ENCODE peak calls at places on chromosome 2, in ten cellular contexts. M, L, Q, B, P, V, Z, S, N and I are unnamed samples.

GRCh38 chr2:79253375-79253774 is 93.8 kb upstream of the REG3A start:
- DNase-seq in B (no peak), Z (no peak), Q (no peak), P (no peak), M (no peak), V (no peak), N (no peak), L (no peak), S (no peak), I (no peak)

GRCh38 chr2:164054651-164055050 is 318.8 kb upstream of the FIGN start:
- DNase-seq in Z (no peak), V (no peak), N (no peak), P (no peak), B (no peak), Q (no peak), L (no peak), M (no peak), S (peak; percentile 54), I (no peak)

GRCh38 chr2:152425765-152426710 is 91.1 kb downstream of the FMNL2 start:
- DNase-seq in Q (no peak), B (no peak), N (no peak), S (no peak), V (no peak), M (no peak), P (no peak), L (no peak), Z (no peak), I (no peak)

GRCh38 chr2:174365583-174365982 is 29.9 kb upstream of the SCRN3 start:
- DNase-seq in B (no peak), N (no peak), P (no peak), S (no peak), Q (no peak), Z (no peak), V (no peak), L (no peak), M (no peak), I (no peak)

GRCh38 chr2:182594286-182594685 is 121.8 kb upstream of the DNAJC10 start:
- DNase-seq in V (no peak), L (no peak), S (no peak), Z (no peak), B (no peak), M (no peak), Q (no peak), P (no peak), N (no peak), I (no peak)

GRCh38 chr2:179936654-179937053 is 70.4 kb downstream of the CWC22 start:
- DNase-seq in Q (no peak), N (peak; percentile 2), S (peak; percentile 15), P (no peak), M (no peak), B (no peak), V (no peak), Z (no peak), L (no peak), I (no peak)

GRCh38 chr2:141641462-141641861 is 489.4 kb downstream of the LRP1B start:
- DNase-seq in Q (no peak), B (no peak), Z (no peak), V (no peak), N (no peak), S (no peak), L (no peak), P (no peak), M (no peak), I (no peak)

GRCh38 chr2:168084267-168084781 is 163.1 kb downstream of the STK39 start:
- DNase-seq in V (no peak), M (no peak), L (no peak), S (no peak), Z (no peak), B (no peak), P (no peak), Q (no peak), N (no peak), I (no peak)

GRCh38 chr2:102110168-102110567 is 32.4 kb upstream of the IL1R1 start:
- DNase-seq in B (no peak), S (no peak), L (no peak), Z (no peak), M (no peak), N (no peak), Q (no peak), V (no peak), P (no peak), I (no peak)

GRCh38 chr2:17962874-17963273 is 84.4 kb downstream of the KCNS3 start:
- DNase-seq in B (no peak), L (no peak), S (no peak), N (peak; percentile 59), P (no peak), Q (no peak), M (no peak), V (no peak), Z (no peak), I (no peak)

GRCh38 chr2:237603718-237604362 is 13.3 kb upstream of the RAB17 start:
- DNase-seq in P (no peak), B (no peak), S (no peak), N (no peak), L (peak; percentile 34), V (peak; percentile 64), Z (peak; percentile 98), Q (no peak), M (peak; percentile 75), I (no peak)

GRCh38 chr2:241092677-241093076 is 9.4 kb downstream of the MTERF4 start:
- DNase-seq in V (no peak), P (no peak), M (no peak), S (no peak), B (no peak), Q (no peak), L (no peak), N (no peak), Z (no peak), I (no peak)

GRCh38 chr2:9693138-9693520 is 62.3 kb upstream of the YWHAQ start:
- DNase-seq in S (no peak), M (peak; percentile 37), Z (no peak), V (peak; percentile 75), L (no peak), N (peak; percentile 55), B (no peak), P (peak; percentile 68), Q (peak; percentile 73), I (no peak)

GRCh38 chr2:160371251-160372009 is 122.2 kb downstream of the RBMS1 start:
- DNase-seq in B (no peak), S (peak; percentile 28), L (no peak), Q (no peak), N (no peak), P (no peak), M (no peak), Z (no peak), V (peak; percentile 48), I (no peak)

GRCh38 chr2:215626063-215626462 is 190.2 kb upstream of the FN1 start:
- DNase-seq in Q (no peak), V (no peak), M (no peak), B (no peak), S (no peak), L (no peak), N (no peak), Z (no peak), P (no peak), I (no peak)

GRCh38 chr2:85583667-85584353 is 421 bp upstream of the VAMP5 start:
- DNase-seq in Q (no peak), M (no peak), B (no peak), N (no peak), L (no peak), P (no peak), S (no peak), V (no peak), Z (no peak), I (no peak)

GRCh38 chr2:96949701-96950350 is 36.6 kb downstream of the FAM178B start:
- DNase-seq in L (peak; percentile 68), V (no peak), M (no peak), N (no peak), B (peak; percentile 72), S (no peak), Z (no peak), P (no peak), Q (peak; percentile 20), I (no peak)

GRCh38 chr2:171893824-171894611 is at the start of gene SLC25A12:
- DNase-seq in N (peak; percentile 78), V (peak; percentile 80), P (peak; percentile 71), Z (no peak), L (peak; percentile 63), B (peak; percentile 87), S (peak; percentile 85), M (peak; percentile 81), Q (peak; percentile 92), I (peak; percentile 74)